ENCODE peak calls at places on chromosome 22, in nine cellular contexts. Y is GM19239, C is lung, F is C1 segment of cervical spinal cord, K is T47D, S is activated T-cell treated with anti-CD3 and anti-CD28 coated beads for 1 hour, X is mesenchymal stem cell, I is Peyer's patch, W is stromal cell of bone marrow. J is an unnamed sample.

GRCh38 chr22:43126506-43127165 is 16.1 kb downstream of the BIK start:
- DNase-seq in Y (no peak), C (no peak), F (no peak), K (no peak), S (no peak), X (peak; percentile 85), I (no peak), W (no peak), J (no peak)

GRCh38 chr22:27137809-27138400 is 480.5 kb downstream of the MIAT start:
- DNase-seq in Y (no peak), C (no peak), F (no peak), K (no peak), S (no peak), X (no peak), I (no peak), W (no peak), J (no peak)

GRCh38 chr22:41826430-41827383 is 6.2 kb upstream of the SREBF2 start:
- DNase-seq in Y (no peak), C (no peak), F (no peak), K (no peak), S (no peak), X (no peak), I (no peak), W (no peak), J (no peak)

GRCh38 chr22:44975444-44976262 is 34.2 kb downstream of the PHF21B start:
- DNase-seq in Y (peak; percentile 87), C (peak; percentile 78), F (peak; percentile 19), K (peak; percentile 79), S (peak; percentile 25), X (peak; percentile 70), I (peak; percentile 31), W (peak; percentile 65), J (no peak)

GRCh38 chr22:47260551-47260950 is 498.1 kb downstream of the TBC1D22A start:
- DNase-seq in Y (no peak), C (no peak), F (no peak), K (no peak), S (no peak), X (no peak), I (no peak), W (no peak), J (no peak)

GRCh38 chr22:22576244-22576988 is 17.4 kb upstream of the PRAME start:
- DNase-seq in Y (no peak), C (no peak), F (no peak), K (no peak), S (peak; percentile 29), X (peak; percentile 16), I (peak; percentile 40), W (peak; percentile 9), J (no peak)

GRCh38 chr22:38413085-38414008 is 41.7 kb downstream of the KCNJ4 start:
- DNase-seq in Y (no peak), C (no peak), F (no peak), K (no peak), S (no peak), X (no peak), I (no peak), W (no peak), J (no peak)

GRCh38 chr22:36860017-36860416 is 789 bp upstream of the NCF4 start:
- DNase-seq in Y (no peak), C (no peak), F (no peak), K (no peak), S (no peak), X (no peak), I (no peak), W (no peak), J (no peak)

GRCh38 chr22:36419177-36419911 is 31.6 kb upstream of the MYH9 start:
- DNase-seq in Y (no peak), C (peak; percentile 48), F (no peak), K (no peak), S (no peak), X (peak; percentile 95), I (peak; percentile 23), W (no peak), J (no peak)

GRCh38 chr22:28018461-28018927 is 99.4 kb upstream of the PITPNB start:
- DNase-seq in Y (no peak), C (no peak), F (no peak), K (no peak), S (no peak), X (no peak), I (no peak), W (no peak), J (no peak)

GRCh38 chr22:30212363-30212995 is 34.1 kb downstream of the LIF start:
- DNase-seq in Y (no peak), C (peak; percentile 89), F (peak; percentile 43), K (no peak), S (no peak), X (peak; percentile 94), I (no peak), W (peak; percentile 91), J (no peak)

GRCh38 chr22:38757464-38757757 is 1.6 kb upstream of the SUN2 start:
- DNase-seq in Y (no peak), C (no peak), F (no peak), K (no peak), S (no peak), X (no peak), I (no peak), W (no peak), J (no peak)

GRCh38 chr22:26483439-26484359 is at the start of the genes HPS4 and SRRD:
- DNase-seq in Y (peak; percentile 81), C (peak; percentile 90), F (peak; percentile 62), K (peak; percentile 73), S (peak; percentile 92), X (peak; percentile 91), I (peak; percentile 93), W (peak; percentile 79), J (peak; percentile 85)

GRCh38 chr22:26377170-26377825 is 51.8 kb upstream of the ASPHD2 start:
- DNase-seq in Y (no peak), C (no peak), F (no peak), K (no peak), S (no peak), X (no peak), I (no peak), W (no peak), J (no peak)

GRCh38 chr22:38927033-38927789 is 30.2 kb upstream of the APOBEC3A start:
- DNase-seq in Y (peak; percentile 29), C (peak; percentile 82), F (peak; percentile 57), K (no peak), S (peak; percentile 14), X (peak; percentile 68), I (peak; percentile 41), W (peak; percentile 9), J (no peak)

GRCh38 chr22:19636696-19637355 is 77.5 kb upstream of the SEPTIN5 start:
- DNase-seq in Y (no peak), C (no peak), F (no peak), K (no peak), S (no peak), X (no peak), I (no peak), W (no peak), J (no peak)

GRCh38 chr22:44313385-44314006 is 745 bp upstream of the SHISAL1 start:
- DNase-seq in Y (no peak), C (no peak), F (no peak), K (no peak), S (no peak), X (no peak), I (no peak), W (no peak), J (no peak)

GRCh38 chr22:42296381-42296853 is 26.0 kb upstream of the TCF20 start:
- DNase-seq in Y (no peak), C (no peak), F (peak; percentile 27), K (no peak), S (no peak), X (no peak), I (no peak), W (no peak), J (peak; percentile 11)

GRCh38 chr22:29112680-29113079 is 39.8 kb downstream of the KREMEN1 start:
- DNase-seq in Y (no peak), C (no peak), F (no peak), K (no peak), S (no peak), X (no peak), I (no peak), W (peak; percentile 39), J (no peak)

GRCh38 chr22:30875481-30876215 is 92.9 kb downstream of the MORC2 start:
- DNase-seq in Y (no peak), C (no peak), F (peak; percentile 31), K (no peak), S (no peak), X (no peak), I (no peak), W (peak; percentile 6), J (no peak)

GRCh38 chr22:50145741-50146439 is 24.6 kb upstream of the PANX2 start:
- DNase-seq in Y (no peak), C (no peak), F (no peak), K (no peak), S (no peak), X (no peak), I (no peak), W (no peak), J (no peak)

GRCh38 chr22:24986816-24987215 is 34.3 kb downstream of the KIAA1671 start:
- DNase-seq in Y (no peak), C (no peak), F (no peak), K (no peak), S (no peak), X (no peak), I (no peak), W (no peak), J (no peak)

GRCh38 chr22:33194529-33194928 is 136.3 kb upstream of the SYN3 start:
- DNase-seq in Y (no peak), C (no peak), F (no peak), K (no peak), S (no peak), X (no peak), I (no peak), W (no peak), J (no peak)

GRCh38 chr22:19179472-19180048 is 1.0 kb upstream of the SLC25A1 start:
- DNase-seq in Y (peak; percentile 77), C (peak; percentile 79), F (peak; percentile 45), K (peak; percentile 37), S (no peak), X (peak; percentile 86), I (peak; percentile 64), W (peak; percentile 70), J (no peak)

GRCh38 chr22:43743131-43743530 is 69.0 kb downstream of the EFCAB6 start:
- DNase-seq in Y (no peak), C (no peak), F (no peak), K (no peak), S (no peak), X (no peak), I (no peak), W (no peak), J (no peak)

GRCh38 chr22:47091921-47092700 is 329.7 kb downstream of the TBC1D22A start:
- DNase-seq in Y (no peak), C (no peak), F (no peak), K (no peak), S (no peak), X (no peak), I (no peak), W (no peak), J (no peak)

GRCh38 chr22:50153056-50153755 is 17.3 kb upstream of the PANX2 start:
- DNase-seq in Y (no peak), C (no peak), F (no peak), K (no peak), S (no peak), X (no peak), I (no peak), W (no peak), J (no peak)

GRCh38 chr22:35972559-35972958 is 56.1 kb downstream of the RBFOX2 start:
- DNase-seq in Y (no peak), C (no peak), F (no peak), K (no peak), S (no peak), X (peak; percentile 38), I (no peak), W (no peak), J (no peak)

GRCh38 chr22:27987557-27987956 is 68.5 kb upstream of the PITPNB start:
- DNase-seq in Y (no peak), C (no peak), F (no peak), K (no peak), S (no peak), X (peak; percentile 79), I (no peak), W (peak; percentile 9), J (no peak)

GRCh38 chr22:35621446-35621845 is 4.3 kb upstream of the MB start:
- DNase-seq in Y (no peak), C (no peak), F (no peak), K (no peak), S (no peak), X (no peak), I (no peak), W (peak; percentile 30), J (no peak)

J was measured in effector CD8-positive, alpha-beta T cell.